ENCODE peak calls at places on chromosomes 5 and 9, in five cellular contexts. O, U, M, Q and V are unnamed samples.
A peak's percentile ranks its signal among the peaks of the same experiment; 100 is the strongest.

GRCh38 chr9:13022756-13023155 is 247.9 kb downstream of the LURAP1L start:
- DNase-seq in O (no peak), U (no peak), M (no peak), Q (peak; percentile 23), V (no peak)

GRCh38 chr5:149063017-149063687 is at the start of gene SH3TC2:
- DNase-seq in O (peak; percentile 90), U (peak; percentile 89), M (no peak), Q (peak; percentile 57), V (peak; percentile 72)

GRCh38 chr5:132838516-132839282 is 8.3 kb upstream of the SHROOM1 start:
- DNase-seq in O (no peak), U (no peak), M (no peak), Q (no peak), V (no peak)

GRCh38 chr5:179858241-179858585 is 404 bp downstream of the MRNIP start:
- DNase-seq in O (peak; percentile 17), U (no peak), M (no peak), Q (peak; percentile 34), V (no peak)

GRCh38 chr5:128290152-128290858 is 206.7 kb downstream of the SLC12A2 start:
- DNase-seq in O (no peak), U (no peak), M (peak; percentile 61), Q (peak; percentile 49), V (no peak)

GRCh38 chr5:87829214-87829551 is 416.5 kb upstream of the CCNH start:
- DNase-seq in O (peak; percentile 19), U (no peak), M (no peak), Q (peak; percentile 93), V (no peak)

GRCh38 chr5:78611161-78611605 is 37.4 kb downstream of the LHFPL2 start:
- DNase-seq in O (no peak), U (peak; percentile 76), M (no peak), Q (peak; percentile 47), V (peak; percentile 55)

GRCh38 chr5:17412760-17413671 is 85.0 kb upstream of the TAF11L2 start:
- DNase-seq in O (no peak), U (no peak), M (no peak), Q (no peak), V (no peak)

GRCh38 chr9:127921592-127922120 is 4.8 kb upstream of the ST6GALNAC4 start:
- DNase-seq in O (no peak), U (peak; percentile 75), M (no peak), Q (no peak), V (no peak)

GRCh38 chr5:40478766-40479165 is 200.9 kb upstream of the PTGER4 start:
- DNase-seq in O (no peak), U (no peak), M (no peak), Q (no peak), V (no peak)

GRCh38 chr5:40479939-40480338 is 199.8 kb upstream of the PTGER4 start:
- DNase-seq in O (no peak), U (no peak), M (no peak), Q (no peak), V (no peak)

GRCh38 chr5:40477856-40478546 is 201.7 kb upstream of the PTGER4 start:
- DNase-seq in O (no peak), U (no peak), M (no peak), Q (peak; percentile 53), V (no peak)

GRCh38 chr5:40475546-40475945 is 204.2 kb upstream of the PTGER4 start:
- DNase-seq in O (no peak), U (no peak), M (no peak), Q (no peak), V (no peak)

GRCh38 chr5:40474250-40474649 is 205.5 kb upstream of the PTGER4 start:
- DNase-seq in O (no peak), U (peak; percentile 62), M (no peak), Q (no peak), V (no peak)
- TF ChIP-seq CTCF in O (no peak), U (no peak), M (no peak), Q (no peak), V (no peak)

DNA sequence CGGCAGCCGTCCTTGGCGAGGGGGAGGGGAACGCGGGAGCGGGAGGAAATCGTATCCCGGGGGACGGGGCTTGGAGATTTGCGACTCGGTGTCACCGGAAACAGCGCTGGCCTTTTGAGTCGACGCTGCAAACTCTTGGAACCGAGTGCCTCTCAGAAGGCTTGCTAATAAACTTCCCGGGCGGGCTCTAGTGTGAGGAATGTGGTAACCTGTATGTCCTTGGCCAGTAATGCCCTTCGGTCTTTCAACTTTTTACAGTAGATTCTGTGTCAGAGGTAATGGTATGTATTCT is 82.7 kb downstream of the PTPDC1 start:
- DNase-seq in O (peak; percentile 79), U (no peak), M (no peak), Q (no peak), V (no peak)
- TF ChIP-seq CTCF in O (no peak), U (no peak), M (no peak), Q (peak; percentile 18), V (no peak)

GRCh38 chr5:10144040-10144439 is 105.6 kb downstream of the ATPSCKMT start:
- DNase-seq in O (no peak), U (no peak), M (no peak), Q (no peak), V (no peak)

GRCh38 chr5:10145922-10146321 is 103.8 kb downstream of the ATPSCKMT start:
- DNase-seq in O (peak; percentile 20), U (no peak), M (no peak), Q (peak; percentile 29), V (no peak)

GRCh38 chr5:10138385-10139057 is 111.2 kb downstream of the ATPSCKMT start:
- DNase-seq in O (no peak), U (no peak), M (no peak), Q (no peak), V (no peak)

GRCh38 chr5:10140195-10140973 is 109.3 kb downstream of the ATPSCKMT start:
- DNase-seq in O (peak; percentile 35), U (peak; percentile 63), M (no peak), Q (no peak), V (no peak)
- TF ChIP-seq CTCF in O (peak; percentile 65), U (peak; percentile 70), M (peak; percentile 38), Q (peak; percentile 14), V (peak; percentile 47)

GRCh38 chr5:134511796-134512660 is 13.4 kb upstream of the JADE2 start:
- DNase-seq in O (peak; percentile 74), U (peak; percentile 83), M (no peak), Q (peak; percentile 51), V (no peak)
- TF ChIP-seq CTCF in O (peak; percentile 77), U (peak; percentile 66), M (peak; percentile 46), Q (peak; percentile 1), V (peak; percentile 21)

DNA sequence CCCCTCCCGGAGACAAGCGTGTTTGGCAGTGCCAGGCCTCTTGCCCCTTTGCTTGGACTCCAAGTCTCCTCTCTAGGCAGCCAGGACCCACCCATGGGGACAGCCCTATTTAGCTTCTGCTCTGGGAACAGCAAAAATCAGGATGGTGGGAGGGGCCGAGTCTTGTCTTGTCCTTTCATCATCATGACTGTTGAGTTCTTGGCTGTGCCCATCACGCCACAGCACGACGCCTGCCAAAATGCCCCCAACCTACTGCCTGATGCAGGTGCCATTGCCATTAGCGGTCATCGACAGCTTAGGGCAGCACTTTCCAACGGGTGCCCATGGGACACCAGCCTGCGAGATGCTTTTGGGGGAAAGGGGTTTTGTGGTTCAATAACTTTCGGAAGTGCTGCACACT is 18.9 kb downstream of the PLPP7 start:
- DNase-seq in O (no peak), U (no peak), M (no peak), Q (no peak), V (no peak)
- TF ChIP-seq CTCF in O (no peak), U (no peak), M (no peak), Q (no peak), V (no peak)

DNA sequence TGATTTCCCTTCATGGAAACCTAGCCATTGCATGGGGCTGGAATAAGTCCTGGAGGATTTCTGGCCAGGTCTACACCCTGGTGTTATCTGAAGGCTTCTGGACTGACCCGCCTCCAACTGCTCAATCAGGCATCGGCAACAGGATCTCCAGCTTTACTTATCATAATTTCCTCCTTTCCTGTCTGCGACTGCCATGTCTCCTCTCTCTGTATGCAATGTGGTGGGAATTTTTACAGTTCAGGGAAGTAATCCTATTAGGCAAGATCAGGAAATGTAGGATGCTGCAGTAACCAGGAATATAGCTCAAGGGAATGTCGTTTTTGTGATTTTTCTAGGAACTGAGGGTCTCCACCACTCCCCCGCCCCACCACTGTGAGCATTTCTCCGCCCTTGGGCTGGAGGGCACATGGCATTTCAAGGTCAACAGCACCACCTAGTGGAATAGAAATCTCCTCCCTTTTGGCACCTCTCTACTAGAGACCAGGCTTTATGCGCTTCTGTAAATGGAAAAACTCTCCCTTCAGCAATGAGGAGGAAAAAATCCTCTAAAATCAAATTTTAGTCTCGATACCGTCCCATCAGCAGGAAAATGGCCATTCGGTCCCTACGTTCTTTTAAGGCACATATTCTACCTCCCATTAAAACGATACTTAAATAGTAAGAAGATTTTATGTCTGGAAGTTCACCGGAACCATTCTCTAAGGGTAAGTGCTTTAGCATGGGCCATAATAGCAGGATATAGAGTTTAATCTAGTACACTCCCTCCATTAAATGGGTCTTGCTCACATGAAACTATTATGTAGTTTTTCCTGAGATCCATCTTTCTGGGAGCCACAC is 93.0 kb downstream of the YTHDC2 start:
- DNase-seq in O (peak; percentile 61), U (peak; percentile 74), M (peak; percentile 2), Q (peak; percentile 47), V (no peak)
- TF ChIP-seq CTCF in O (peak; percentile 91), U (peak; percentile 89), M (peak; percentile 66), Q (peak; percentile 73), V (peak; percentile 87)

GRCh38 chr5:131514316-131515275 is 120.4 kb downstream of the RAPGEF6 start:
- DNase-seq in O (no peak), U (no peak), M (no peak), Q (peak; percentile 27), V (no peak)
- TF ChIP-seq CTCF in O (no peak), U (no peak), M (no peak), Q (peak; percentile 6), V (no peak)

GRCh38 chr9:6194934-6195333 is 20.7 kb upstream of the IL33 start:
- DNase-seq in O (peak; percentile 3), U (no peak), M (no peak), Q (no peak), V (no peak)
- TF ChIP-seq CTCF in O (no peak), U (peak; percentile 59), M (peak; percentile 14), Q (peak; percentile 22), V (peak; percentile 57)

GRCh38 chr9:126146254-126147145 is 180.1 kb upstream of the MVB12B start:
- DNase-seq in O (peak; percentile 91), U (peak; percentile 92), M (no peak), Q (no peak), V (peak; percentile 66)
- TF ChIP-seq CTCF in O (peak; percentile 81), U (peak; percentile 80), M (peak; percentile 35), Q (peak; percentile 21), V (peak; percentile 72)